ENCODE peak calls at places on chromosome 1, in four cellular contexts. N, H, U and I are unnamed samples.

GRCh38 chr1:44775930-44776748 is 799 bp downstream of the RPS8 start:
- DNase-seq in N (no peak), H (no peak), U (peak), I (peak)

GRCh38 chr1:117339866-117340357 is 27.3 kb upstream of the MAN1A2 start:
- DNase-seq in N (no peak), H (no peak), U (peak), I (peak)

GRCh38 chr1:24481098-24481497 is 21.5 kb upstream of the RCAN3 start:
- DNase-seq in N (peak), H (no peak), U (no peak), I (peak)

GRCh38 chr1:12272770-12273169 is 42.9 kb downstream of the VPS13D start:
- DNase-seq in N (no peak), H (no peak), U (no peak), I (no peak)

GRCh38 chr1:231558711-231559205 is 30.3 kb downstream of the TSNAX start:
- DNase-seq in N (no peak), H (no peak), U (no peak), I (no peak)

GRCh38 chr1:60920561-60920960 is 161.8 kb upstream of the NFIA start:
- DNase-seq in N (no peak), H (no peak), U (no peak), I (no peak)

GRCh38 chr1:235502601-235503332 is 1.5 kb downstream of the B3GALNT2 start:
- DNase-seq in N (no peak), H (peak), U (peak), I (no peak)

GRCh38 chr1:16012590-16013219 is 5.1 kb downstream of the HSPB7 start:
- DNase-seq in N (no peak), H (peak), U (peak), I (no peak)

GRCh38 chr1:36352910-36353878 is 29.7 kb upstream of the EVA1B start:
- DNase-seq in N (no peak), H (peak), U (no peak), I (no peak)

GRCh38 chr1:205066221-205066818 is 17.9 kb downstream of the TMEM81 start:
- DNase-seq in N (no peak), H (no peak), U (no peak), I (no peak)

GRCh38 chr1:201528631-201529260 is 10.2 kb upstream of the NAV1 start:
- DNase-seq in N (no peak), H (no peak), U (no peak), I (no peak)